ENCODE peak calls at places on chromosomes 5 and 9, in six cellular contexts. Y is cardiac fibroblast; E is activated naive CD8-positive, alpha-beta T cell treated with anti-CD3 and anti-CD28 coated beads for 36 hours; D is stimulated activated CD4-positive, alpha-beta T cell treated with anti-CD3 and anti-CD28 coated beads, Interleukin-12 subunit alpha, Interleukin-12 subunit beta, amount 100 ng/mL, for 4 hours; H is DMS79 treated with DMSO at 0.1 percent for 48 hours; U is mesothelial cell of epicardium. G is an unnamed sample.

GRCh38 chr5:68149189-68149588 is 66.4 kb upstream of the PIK3R1 start:
- DNase-seq in U (no peak), Y (peak), D (no peak), E (no peak), H (no peak), G (no peak)

GRCh38 chr5:45113726-45114125 is 305.0 kb downstream of the MRPS30 start:
- DNase-seq in U (no peak), E (no peak), Y (no peak), H (no peak), D (no peak), G (no peak)

GRCh38 chr5:119389288-119390065 is 33.7 kb downstream of the TNFAIP8 start:
- DNase-seq in U (no peak), Y (no peak), E (no peak), H (no peak), D (no peak), G (no peak)

GRCh38 chr5:123997354-123998215 is 485.6 kb downstream of the CSNK1G3 start:
- DNase-seq in U (no peak), H (no peak), E (no peak), D (no peak), Y (peak), G (no peak)

GRCh38 chr5:16536246-16536645 is 70.6 kb upstream of the ZNF622 start:
- DNase-seq in U (no peak), E (no peak), Y (peak), D (no peak), H (no peak), G (no peak)

GRCh38 chr5:78077369-78078068 is 217.0 kb downstream of the AP3B1 start:
- DNase-seq in D (no peak), E (no peak), Y (peak), U (no peak), H (no peak), G (no peak)

GRCh38 chr5:4570047-4571015 is 569.8 kb upstream of the ADAMTS16 start:
- DNase-seq in E (no peak), D (no peak), Y (no peak), H (no peak), U (no peak), G (no peak)

GRCh38 chr9:121698627-121699270 is 47.3 kb downstream of the DAB2IP start:
- DNase-seq in U (peak), Y (no peak), D (no peak), E (peak), H (peak), G (no peak)

GRCh38 chr9:84340535-84340934 is at the start of gene SLC28A3:
- DNase-seq in H (no peak), D (no peak), U (no peak), Y (no peak), E (no peak), G (no peak)

GRCh38 chr5:23139338-23140171 is 286.4 kb upstream of the CDH12 start:
- DNase-seq in D (no peak), U (no peak), E (no peak), Y (peak), H (no peak), G (no peak)

GRCh38 chr5:5342784-5343183 is 79.7 kb upstream of the ICE1 start:
- DNase-seq in D (no peak), E (no peak), U (no peak), H (no peak), Y (peak), G (no peak)

GRCh38 chr5:180830253-180831138 is 27.9 kb upstream of the MGAT1 start:
- DNase-seq in Y (peak), D (peak), E (no peak), H (peak), U (no peak), G (peak)

GRCh38 chr5:124935060-124935459 is 188.6 kb upstream of the ZNF608 start:
- DNase-seq in H (no peak), D (no peak), Y (no peak), E (peak), U (no peak), G (no peak)

GRCh38 chr9:5719546-5719945 is 90.6 kb downstream of the RIC1 start:
- DNase-seq in H (no peak), U (no peak), E (no peak), D (no peak), Y (peak), G (no peak)

GRCh38 chr9:31347082-31347617 is 1037.3 kb upstream of the ACO1 start:
- DNase-seq in H (no peak), D (no peak), U (no peak), E (no peak), Y (peak), G (no peak)

GRCh38 chr5:1772634-1773033 is 27.0 kb downstream of the MRPL36 start:
- DNase-seq in E (no peak), Y (peak), U (no peak), H (no peak), D (no peak), G (no peak)

GRCh38 chr9:17761984-17762676 is 183.3 kb downstream of the SH3GL2 start:
- DNase-seq in Y (no peak), H (no peak), D (no peak), U (no peak), E (no peak), G (no peak)

GRCh38 chr5:1130218-1130946 is 18.5 kb upstream of the SLC12A7 start:
- DNase-seq in Y (no peak), D (no peak), H (peak), E (no peak), U (no peak), G (no peak)

GRCh38 chr9:124084087-124084486 is 72.5 kb downstream of the LHX2 start:
- DNase-seq in U (no peak), Y (no peak), E (no peak), H (no peak), D (no peak), G (no peak)

GRCh38 chr9:76667521-76667957 is 96.7 kb upstream of the PCA3 start:
- DNase-seq in H (no peak), Y (peak), D (no peak), U (no peak), E (no peak), G (no peak)

GRCh38 chr5:40877371-40877988 is 31.8 kb upstream of the C7 start:
- DNase-seq in U (no peak), H (no peak), D (no peak), Y (no peak), E (peak), G (peak)

GRCh38 chr9:113876806-113877236 is 712 bp downstream of the ZNF618 start:
- DNase-seq in H (peak), Y (peak), U (no peak), D (no peak), E (no peak), G (no peak)

GRCh38 chr9:135085830-135086546 is 1.5 kb upstream of the OLFM1 start:
- DNase-seq in H (peak), U (peak), E (peak), Y (peak), D (peak), G (peak)

G was measured in activated CD4-positive, alpha-beta T cell treated with anti-CD3 and anti-CD28 coated beads for 48 hours.